ENCODE peak calls at places on chromosomes 6 and 20, in eight cellular contexts. R, A, C, P, W, F, E and I are unnamed samples.

GRCh38 chr6:53151676-53152075 is 3.0 kb upstream of the GCM1 start:
- DNase-seq in R (no peak), A (no peak), C (no peak), P (peak), W (no peak), F (no peak), E (no peak), I (peak)

GRCh38 chr6:107161521-107161920 is 46.2 kb upstream of the BEND3 start:
- DNase-seq in R (no peak), A (no peak), C (no peak), P (no peak), W (no peak), F (no peak), E (no peak), I (no peak)

GRCh38 chr6:36129889-36130671 is at the start of gene MAPK13:
- DNase-seq in R (no peak), A (peak), C (peak), P (no peak), W (no peak), F (no peak), E (no peak), I (peak)

GRCh38 chr6:156169361-156169760 is 607.8 kb upstream of the ARID1B start:
- DNase-seq in R (no peak), A (no peak), C (no peak), P (no peak), W (no peak), F (no peak), E (no peak), I (no peak)

GRCh38 chr6:50591135-50591534 is 122.2 kb upstream of the TFAP2D start:
- DNase-seq in R (no peak), A (no peak), C (no peak), P (no peak), W (no peak), F (no peak), E (no peak), I (peak)

GRCh38 chr6:105001906-105002305 is 45.0 kb downstream of the LIN28B start:
- DNase-seq in R (no peak), A (no peak), C (no peak), P (no peak), W (no peak), F (no peak), E (no peak), I (no peak)

GRCh38 chr20:33671573-33672288 is 2.5 kb downstream of the NECAB3 start:
- DNase-seq in R (no peak), A (no peak), C (no peak), P (no peak), W (no peak), F (no peak), E (no peak), I (no peak)

GRCh38 chr6:149190228-149190831 is 127.2 kb upstream of the TAB2 start:
- DNase-seq in R (no peak), A (peak), C (peak), P (no peak), W (peak), F (no peak), E (peak), I (peak)

GRCh38 chr20:12591949-12592470 is 416.8 kb upstream of the SPTLC3 start:
- DNase-seq in R (no peak), A (no peak), C (no peak), P (no peak), W (no peak), F (no peak), E (no peak), I (no peak)

GRCh38 chr20:40008177-40008576 is 680.9 kb downstream of the MAFB start:
- DNase-seq in R (no peak), A (no peak), C (no peak), P (no peak), W (no peak), F (no peak), E (peak), I (no peak)

GRCh38 chr20:48999890-49000870 is 45.9 kb upstream of the CSE1L start:
- DNase-seq in R (no peak), A (no peak), C (no peak), P (no peak), W (no peak), F (no peak), E (peak), I (no peak)

GRCh38 chr20:59560588-59561227 is 43.6 kb upstream of the PHACTR3 start:
- DNase-seq in R (no peak), A (no peak), C (no peak), P (peak), W (no peak), F (no peak), E (no peak), I (peak)

GRCh38 chr20:44467289-44467883 is 8.3 kb upstream of the TTPAL start:
- DNase-seq in R (no peak), A (peak), C (no peak), P (no peak), W (no peak), F (no peak), E (peak), I (no peak)

GRCh38 chr6:24517659-24518538 is 23.1 kb downstream of the ALDH5A1 start:
- DNase-seq in R (no peak), A (no peak), C (no peak), P (no peak), W (no peak), F (no peak), E (no peak), I (peak)

GRCh38 chr6:17088091-17088611 is 13.7 kb upstream of the STMND1 start:
- DNase-seq in R (no peak), A (no peak), C (no peak), P (no peak), W (no peak), F (no peak), E (no peak), I (no peak)

GRCh38 chr6:3659748-3660147 is 91.8 kb downstream of the PXDC1 start:
- DNase-seq in R (no peak), A (no peak), C (no peak), P (no peak), W (no peak), F (no peak), E (no peak), I (no peak)

GRCh38 chr20:11917663-11918062 is at the start of gene BTBD3:
- DNase-seq in R (peak), A (peak), C (no peak), P (no peak), W (no peak), F (no peak), E (peak), I (no peak)

GRCh38 chr20:53849471-53850059 is 220.8 kb downstream of the BCAS1 start:
- DNase-seq in R (no peak), A (no peak), C (no peak), P (no peak), W (no peak), F (no peak), E (no peak), I (no peak)

GRCh38 chr20:50371878-50372769 is 138.1 kb upstream of the PTPN1 start:
- DNase-seq in R (no peak), A (no peak), C (no peak), P (no peak), W (no peak), F (no peak), E (no peak), I (no peak)

GRCh38 chr6:89536230-89536629 is 102.3 kb downstream of the LYRM2 start:
- DNase-seq in R (no peak), A (no peak), C (no peak), P (no peak), W (no peak), F (no peak), E (peak), I (no peak)

GRCh38 chr6:151089916-151090443 is 149.8 kb upstream of the AKAP12 start:
- DNase-seq in R (no peak), A (no peak), C (no peak), P (no peak), W (no peak), F (no peak), E (no peak), I (no peak)

GRCh38 chr6:48835421-48835958 is 627.6 kb downstream of the MMUT start:
- DNase-seq in R (no peak), A (no peak), C (no peak), P (no peak), W (no peak), F (no peak), E (peak), I (no peak)

GRCh38 chr20:63125581-63125892 is 90.4 kb downstream of the YTHDF1 start:
- DNase-seq in R (no peak), A (no peak), C (no peak), P (no peak), W (no peak), F (no peak), E (no peak), I (no peak)

GRCh38 chr6:31094389-31094881 is 17.9 kb downstream of the C6orf15 start:
- DNase-seq in R (no peak), A (no peak), C (peak), P (no peak), W (no peak), F (no peak), E (no peak), I (no peak)

GRCh38 chr6:28969129-28969528 is 36.0 kb downstream of the ZNF311 start:
- DNase-seq in R (no peak), A (no peak), C (no peak), P (no peak), W (no peak), F (no peak), E (no peak), I (no peak)

GRCh38 chr6:44820366-44821158 is 433.1 kb downstream of the CDC5L start:
- DNase-seq in R (no peak), A (no peak), C (no peak), P (no peak), W (no peak), F (no peak), E (peak), I (no peak)

GRCh38 chr6:151959086-151959485 is 151.6 kb downstream of the ESR1 start:
- DNase-seq in R (no peak), A (no peak), C (no peak), P (no peak), W (no peak), F (no peak), E (no peak), I (no peak)

GRCh38 chr6:139839506-139840156 is 465.2 kb upstream of the CITED2 start:
- DNase-seq in R (peak), A (no peak), C (no peak), P (no peak), W (no peak), F (no peak), E (no peak), I (peak)

GRCh38 chr6:29676981-29677601 is 3.9 kb downstream of the ZFP57 start:
- DNase-seq in R (no peak), A (no peak), C (no peak), P (no peak), W (no peak), F (no peak), E (peak), I (no peak)

GRCh38 chr20:35954907-35955251 is 577 bp upstream of the SCAND1 start:
- DNase-seq in R (no peak), A (no peak), C (peak), P (no peak), W (peak), F (no peak), E (peak), I (peak)

GRCh38 chr6:166862287-166862977 is 93.9 kb downstream of the RNASET2 start:
- DNase-seq in R (no peak), A (no peak), C (peak), P (no peak), W (no peak), F (peak), E (no peak), I (no peak)

GRCh38 chr20:44792794-44793193 is 17.6 kb downstream of the RIMS4 start:
- DNase-seq in R (no peak), A (no peak), C (no peak), P (no peak), W (no peak), F (no peak), E (no peak), I (no peak)

GRCh38 chr20:1287306-1287705 is 21.2 kb downstream of the SNPH start:
- DNase-seq in R (no peak), A (no peak), C (peak), P (no peak), W (no peak), F (no peak), E (no peak), I (no peak)

GRCh38 chr20:60108397-60108796 is 150.2 kb downstream of the CDH26 start:
- DNase-seq in R (no peak), A (no peak), C (no peak), P (no peak), W (no peak), F (no peak), E (peak), I (no peak)

GRCh38 chr20:32282461-32282860 is 5.0 kb downstream of the KIF3B start:
- DNase-seq in R (no peak), A (peak), C (no peak), P (no peak), W (no peak), F (no peak), E (peak), I (no peak)